ENCODE peak calls at places on chromosome 11, in eight cellular contexts. C is hippocampal formation; N is GM12865; Y is Jurkat, Clone E6-1; O is PC-3; W is GM04504; M is nephron progenitor cell; A is SK-MEL-5. S is an unnamed sample.

GRCh38 chr11:120337133-120337895 is 1.1 kb downstream of the ARHGEF12 start:
- DNase-seq in W (no peak), Y (no peak), M (peak; percentile 40), O (peak; percentile 41), A (no peak), N (peak; percentile 42), C (no peak), S (no peak)

GRCh38 chr11:106031210-106031845 is 9.3 kb upstream of the MSANTD4 start:
- DNase-seq in A (no peak), O (peak; percentile 85), M (no peak), W (no peak), Y (no peak), C (no peak), N (no peak), S (no peak)

GRCh38 chr11:97364047-97364446 is 974.2 kb downstream of the JRKL start:
- DNase-seq in W (no peak), A (no peak), N (no peak), C (no peak), O (peak; percentile 40), Y (no peak), M (no peak), S (no peak)

GRCh38 chr11:120217941-120218694 is 7.3 kb downstream of the OAF start:
- DNase-seq in Y (no peak), W (no peak), M (no peak), O (no peak), A (peak; percentile 96), N (no peak), C (peak; percentile 54), S (no peak)

GRCh38 chr11:57547854-57548377 is 10.5 kb downstream of the SMTNL1 start:
- DNase-seq in M (no peak), C (no peak), Y (no peak), O (no peak), W (no peak), A (no peak), N (peak; percentile 37), S (peak; percentile 82)

GRCh38 chr11:116229581-116229980 is 543.2 kb downstream of the BUD13 start:
- DNase-seq in Y (no peak), O (no peak), A (no peak), N (no peak), W (no peak), M (no peak), C (peak; percentile 21), S (no peak)

GRCh38 chr11:98358551-98358950 is 662.2 kb upstream of the CNTN5 start:
- DNase-seq in A (no peak), C (no peak), M (no peak), N (no peak), Y (no peak), O (peak; percentile 58), W (no peak), S (no peak)

GRCh38 chr11:108128772-108129171 is 7.4 kb downstream of the ACAT1 start:
- DNase-seq in A (no peak), Y (no peak), N (no peak), C (no peak), M (no peak), O (no peak), W (no peak), S (no peak)

GRCh38 chr11:119727523-119728081 is 1.4 kb downstream of the NECTIN1 start:
- DNase-seq in M (peak; percentile 63), N (peak; percentile 10), A (no peak), O (peak; percentile 60), C (no peak), Y (no peak), W (no peak), S (peak; percentile 77)

GRCh38 chr11:98155696-98156095 is 865.1 kb upstream of the CNTN5 start:
- DNase-seq in N (no peak), M (no peak), Y (no peak), A (no peak), W (no peak), C (no peak), O (no peak), S (no peak)

GRCh38 chr11:101582242-101583052 is 1.4 kb downstream of the TRPC6 start:
- DNase-seq in W (no peak), C (no peak), M (peak; percentile 32), A (no peak), Y (no peak), N (no peak), O (no peak), S (peak; percentile 6)

GRCh38 chr11:10659339-10660216 is 34.0 kb downstream of the IRAG1 start:
- DNase-seq in Y (no peak), O (peak; percentile 90), W (peak; percentile 89), A (peak; percentile 9), N (peak; percentile 9), M (peak; percentile 18), C (no peak), S (no peak)